ENCODE peak calls at places on chromosomes 4 and X, in six cellular contexts. One of them, this sample, is unnamed.
A peak's percentile ranks its signal among the peaks of the same experiment; 100 is the strongest.

GRCh38 chr4:186032259-186032658 is 36.7 kb upstream of the TLR3 start:
- DNase-seq in HS-5: no peak
- DNase-seq in central memory CD4-positive, alpha-beta T cell: no peak
- DNase-seq in stimulated activated CD8-positive, alpha-beta memory T cell treated with anti-CD3 and anti-CD28 coated beads, Interleukin-7, amount 100 ng/mL, for 24 hours: no peak
- DNase-seq in Right ventricle myocardium superior: no peak
- DNase-seq in CD14-positive monocyte: no peak
- DNase-seq in this sample: no peak

GRCh38 chrX:71492086-71493065 is 40.5 kb upstream of the OGT start:
- DNase-seq in HS-5: no peak
- DNase-seq in central memory CD4-positive, alpha-beta T cell: peak; percentile 13
- DNase-seq in stimulated activated CD8-positive, alpha-beta memory T cell treated with anti-CD3 and anti-CD28 coated beads, Interleukin-7, amount 100 ng/mL, for 24 hours: peak; percentile 2
- DNase-seq in Right ventricle myocardium superior: peak; percentile 73
- DNase-seq in CD14-positive monocyte: peak; percentile 51
- DNase-seq in this sample: peak; percentile 9

GRCh38 chrX:147848543-147849448 is 62.9 kb upstream of the FMR1 start:
- DNase-seq in HS-5: no peak
- DNase-seq in central memory CD4-positive, alpha-beta T cell: no peak
- DNase-seq in stimulated activated CD8-positive, alpha-beta memory T cell treated with anti-CD3 and anti-CD28 coated beads, Interleukin-7, amount 100 ng/mL, for 24 hours: no peak
- DNase-seq in Right ventricle myocardium superior: no peak
- DNase-seq in CD14-positive monocyte: no peak
- DNase-seq in this sample: no peak

GRCh38 chr4:1522606-1523005 is 116.4 kb upstream of the NKX1-1 start:
- DNase-seq in HS-5: no peak
- DNase-seq in central memory CD4-positive, alpha-beta T cell: no peak
- DNase-seq in stimulated activated CD8-positive, alpha-beta memory T cell treated with anti-CD3 and anti-CD28 coated beads, Interleukin-7, amount 100 ng/mL, for 24 hours: no peak
- DNase-seq in Right ventricle myocardium superior: peak; percentile 32
- DNase-seq in CD14-positive monocyte: no peak
- DNase-seq in this sample: no peak

GRCh38 chr4:2406406-2406805 is 12.0 kb downstream of the ZFYVE28 start:
- DNase-seq in HS-5: no peak
- DNase-seq in central memory CD4-positive, alpha-beta T cell: no peak
- DNase-seq in stimulated activated CD8-positive, alpha-beta memory T cell treated with anti-CD3 and anti-CD28 coated beads, Interleukin-7, amount 100 ng/mL, for 24 hours: no peak
- DNase-seq in Right ventricle myocardium superior: no peak
- DNase-seq in CD14-positive monocyte: no peak
- DNase-seq in this sample: no peak

GRCh38 chrX:137166591-137166990 is 132.8 kb upstream of the GPR101 start:
- DNase-seq in HS-5: no peak
- DNase-seq in central memory CD4-positive, alpha-beta T cell: no peak
- DNase-seq in stimulated activated CD8-positive, alpha-beta memory T cell treated with anti-CD3 and anti-CD28 coated beads, Interleukin-7, amount 100 ng/mL, for 24 hours: no peak
- DNase-seq in Right ventricle myocardium superior: no peak
- DNase-seq in CD14-positive monocyte: no peak
- DNase-seq in this sample: no peak

GRCh38 chr4:101339332-101339731 is 8.0 kb downstream of the PPP3CA start:
- DNase-seq in HS-5: no peak
- DNase-seq in central memory CD4-positive, alpha-beta T cell: no peak
- DNase-seq in stimulated activated CD8-positive, alpha-beta memory T cell treated with anti-CD3 and anti-CD28 coated beads, Interleukin-7, amount 100 ng/mL, for 24 hours: no peak
- DNase-seq in Right ventricle myocardium superior: no peak
- DNase-seq in CD14-positive monocyte: no peak
- DNase-seq in this sample: no peak

GRCh38 chr4:121358473-121358872 is 22.3 kb downstream of the QRFPR start:
- DNase-seq in HS-5: peak; percentile 30
- DNase-seq in central memory CD4-positive, alpha-beta T cell: no peak
- DNase-seq in stimulated activated CD8-positive, alpha-beta memory T cell treated with anti-CD3 and anti-CD28 coated beads, Interleukin-7, amount 100 ng/mL, for 24 hours: no peak
- DNase-seq in Right ventricle myocardium superior: no peak
- DNase-seq in CD14-positive monocyte: no peak
- DNase-seq in this sample: peak; percentile 33

GRCh38 chr4:165922747-165923146 is 49.7 kb downstream of the TLL1 start:
- DNase-seq in HS-5: no peak
- DNase-seq in central memory CD4-positive, alpha-beta T cell: no peak
- DNase-seq in stimulated activated CD8-positive, alpha-beta memory T cell treated with anti-CD3 and anti-CD28 coated beads, Interleukin-7, amount 100 ng/mL, for 24 hours: no peak
- DNase-seq in Right ventricle myocardium superior: no peak
- DNase-seq in CD14-positive monocyte: no peak
- DNase-seq in this sample: no peak

GRCh38 chr4:163875327-163875726 is 380.8 kb downstream of the TMA16 start:
- DNase-seq in HS-5: no peak
- DNase-seq in central memory CD4-positive, alpha-beta T cell: no peak
- DNase-seq in stimulated activated CD8-positive, alpha-beta memory T cell treated with anti-CD3 and anti-CD28 coated beads, Interleukin-7, amount 100 ng/mL, for 24 hours: no peak
- DNase-seq in Right ventricle myocardium superior: no peak
- DNase-seq in CD14-positive monocyte: no peak
- DNase-seq in this sample: no peak